ENCODE peak calls at places on chromosomes 6 and 20, in ten cellular contexts. Q, D, N, X, P, T, L, B, H and V are unnamed samples.

GRCh38 chr20:25148982-25149846 is 46.3 kb upstream of the ENTPD6 start:
- DNase-seq in P (no peak), N (no peak), X (no peak), Q (no peak), L (no peak), D (no peak), B (peak), T (no peak), H (no peak), V (no peak)

GRCh38 chr6:108561742-108562502 is 1.2 kb downstream of the FOXO3 start:
- DNase-seq in Q (no peak), P (no peak), B (no peak), T (peak), X (peak), L (peak), H (no peak), N (peak), D (no peak), V (no peak)

GRCh38 chr20:16580127-16580526 is 6.9 kb upstream of the KIF16B start:
- DNase-seq in D (no peak), B (peak), L (no peak), H (no peak), Q (no peak), N (peak), P (no peak), X (no peak), T (no peak), V (no peak)

GRCh38 chr20:45014671-45015415 is 48.5 kb downstream of the STK4 start:
- DNase-seq in B (peak), P (no peak), X (no peak), T (no peak), N (no peak), Q (no peak), H (no peak), D (no peak), L (no peak), V (no peak)

GRCh38 chr6:53579338-53579737 is 34.4 kb upstream of the GCLC start:
- DNase-seq in X (no peak), Q (no peak), N (no peak), P (no peak), H (no peak), L (no peak), T (no peak), B (no peak), D (no peak), V (no peak)

GRCh38 chr6:34035161-34035560 is 110.7 kb downstream of the GRM4 start:
- DNase-seq in D (no peak), P (no peak), X (no peak), T (no peak), Q (no peak), B (no peak), N (no peak), L (no peak), H (no peak), V (no peak)

GRCh38 chr6:154229796-154230195 is 126.8 kb downstream of the IPCEF1 start:
- DNase-seq in X (no peak), H (no peak), B (no peak), L (peak), P (no peak), T (no peak), Q (no peak), N (no peak), D (no peak), V (no peak)

GRCh38 chr20:4978050-4978918 is 23.0 kb downstream of the SLC23A2 start:
- DNase-seq in N (peak), X (no peak), L (no peak), D (no peak), P (no peak), B (no peak), Q (no peak), H (no peak), T (no peak), V (no peak)

GRCh38 chr6:89944826-89945407 is 50.6 kb downstream of the GJA10 start:
- DNase-seq in X (no peak), Q (peak), T (no peak), N (no peak), L (no peak), H (no peak), P (no peak), D (no peak), B (no peak), V (no peak)

GRCh38 chr6:6918216-6918983 is 189.4 kb upstream of the RREB1 start:
- DNase-seq in X (no peak), P (no peak), N (no peak), L (peak), T (no peak), H (no peak), D (no peak), Q (no peak), B (peak), V (peak)

GRCh38 chr6:137894779-137895385 is 27.8 kb downstream of the TNFAIP3 start:
- DNase-seq in N (no peak), L (no peak), P (no peak), Q (no peak), T (no peak), H (no peak), X (no peak), B (peak), D (no peak), V (no peak)

GRCh38 chr6:129539032-129539431 is 170.9 kb downstream of the ARHGAP18 start:
- DNase-seq in P (no peak), L (no peak), T (no peak), Q (no peak), D (no peak), X (no peak), H (no peak), B (no peak), N (no peak), V (no peak)

GRCh38 chr6:19472168-19472567 is 365.0 kb upstream of the ID4 start:
- DNase-seq in Q (no peak), B (peak), T (no peak), P (no peak), X (no peak), L (no peak), H (no peak), D (peak), N (no peak), V (peak)

GRCh38 chr6:101281266-101281665 is 112.2 kb upstream of the GRIK2 start:
- DNase-seq in B (no peak), T (no peak), D (no peak), L (no peak), X (no peak), Q (no peak), P (no peak), H (no peak), N (no peak), V (no peak)

GRCh38 chr20:1847780-1848179 is 47.4 kb upstream of the SIRPA start:
- DNase-seq in N (no peak), H (no peak), D (no peak), B (no peak), L (no peak), P (no peak), X (no peak), Q (no peak), T (no peak), V (no peak)

GRCh38 chr6:38058022-38058421 is 238.5 kb downstream of the ZFAND3 start:
- DNase-seq in P (no peak), N (no peak), L (peak), Q (peak), H (no peak), X (no peak), T (no peak), B (peak), D (peak), V (peak)

GRCh38 chr6:126764696-126765095 is 353.8 kb upstream of the RSPO3 start:
- DNase-seq in T (no peak), Q (no peak), B (no peak), X (no peak), N (no peak), D (no peak), P (no peak), H (no peak), L (no peak), V (no peak)

GRCh38 chr6:28771401-28772267 is 152.2 kb downstream of the TRIM27 start:
- DNase-seq in N (peak), Q (no peak), L (no peak), X (no peak), T (no peak), B (no peak), P (no peak), D (no peak), H (no peak), V (no peak)

GRCh38 chr6:158801655-158802294 is 17.4 kb downstream of the EZR start:
- DNase-seq in H (no peak), B (no peak), X (no peak), L (no peak), Q (no peak), D (no peak), T (peak), N (peak), P (no peak), V (no peak)

GRCh38 chr6:45969883-45970282 is 45.8 kb downstream of the CLIC5 start:
- DNase-seq in T (no peak), Q (no peak), L (no peak), B (no peak), P (no peak), H (no peak), N (no peak), X (no peak), D (no peak), V (no peak)

GRCh38 chr6:45972795-45973503 is 42.7 kb downstream of the CLIC5 start:
- DNase-seq in B (no peak), N (no peak), L (no peak), T (no peak), H (no peak), X (no peak), D (no peak), P (no peak), Q (no peak), V (no peak)

GRCh38 chr6:45970326-45970725 is 45.3 kb downstream of the CLIC5 start:
- DNase-seq in B (no peak), L (no peak), N (no peak), X (no peak), T (peak), Q (no peak), D (no peak), P (no peak), H (no peak), V (no peak)

GRCh38 chr6:45971287-45971686 is 44.4 kb downstream of the CLIC5 start:
- DNase-seq in D (no peak), X (no peak), L (no peak), H (no peak), P (no peak), Q (no peak), N (no peak), T (no peak), B (no peak), V (no peak)

GRCh38 chr6:45974596-45974995 is 41.1 kb downstream of the CLIC5 start:
- DNase-seq in N (no peak), T (no peak), L (no peak), B (no peak), H (no peak), D (no peak), X (no peak), P (no peak), Q (no peak), V (no peak)
- H3K4me3 ChIP-seq in N (no peak), T (no peak), L (no peak), B (no peak), H (no peak), D (no peak), X (no peak), P (no peak), Q (no peak), V (no peak)

DNA sequence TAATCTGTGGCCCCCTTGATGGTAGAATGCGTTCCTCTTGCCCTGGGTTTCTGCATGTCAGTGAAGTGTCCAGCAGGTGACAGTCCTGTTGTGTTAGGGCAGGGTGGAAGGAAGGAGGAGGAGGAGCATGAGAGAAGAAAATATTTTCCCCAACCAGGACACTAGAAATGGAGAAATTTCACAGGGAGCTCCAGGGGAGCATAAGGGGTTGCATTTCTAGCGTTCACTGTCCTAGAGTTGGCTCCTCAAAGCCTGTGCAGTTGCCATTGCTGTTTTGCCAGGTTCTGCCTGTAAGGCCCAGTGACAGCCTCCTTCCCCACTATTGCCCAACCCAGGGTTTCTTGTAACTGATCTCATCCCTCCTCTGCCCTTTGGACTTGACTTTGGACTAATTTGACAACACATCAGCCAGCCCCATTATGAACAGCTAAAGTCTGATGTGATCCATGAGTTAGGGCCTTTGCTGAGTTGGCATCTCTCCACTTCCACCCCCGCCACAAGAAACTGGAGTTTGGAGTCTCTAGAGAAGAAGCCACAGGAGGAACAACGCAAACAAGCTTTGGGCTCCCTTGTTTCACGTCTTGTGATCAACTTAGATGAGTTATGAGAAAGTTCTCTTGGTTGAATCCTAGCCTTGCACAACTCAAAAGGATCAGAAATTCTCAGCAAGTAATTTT is 14.0 kb upstream of the FAM50B start:
- DNase-seq in N (no peak), P (no peak), T (peak), Q (no peak), L (no peak), X (no peak), H (no peak), D (no peak), B (no peak), V (no peak)
- TF ChIP-seq CTCF in N (peak), P (peak), T (no peak), Q (no peak), L (no peak), X (no peak), H (no peak), D (no peak), B (no peak), V (no peak)

GRCh38 chr6:163630991-163631390 is 216.5 kb downstream of the QKI start:
- DNase-seq in X (no peak), L (no peak), H (no peak), P (no peak), D (no peak), Q (no peak), B (no peak), T (no peak), N (no peak), V (no peak)
- H3K4me3 ChIP-seq in X (no peak), L (no peak), H (no peak), P (no peak), D (no peak), Q (no peak), B (no peak), T (no peak), N (no peak), V (no peak)

DNA sequence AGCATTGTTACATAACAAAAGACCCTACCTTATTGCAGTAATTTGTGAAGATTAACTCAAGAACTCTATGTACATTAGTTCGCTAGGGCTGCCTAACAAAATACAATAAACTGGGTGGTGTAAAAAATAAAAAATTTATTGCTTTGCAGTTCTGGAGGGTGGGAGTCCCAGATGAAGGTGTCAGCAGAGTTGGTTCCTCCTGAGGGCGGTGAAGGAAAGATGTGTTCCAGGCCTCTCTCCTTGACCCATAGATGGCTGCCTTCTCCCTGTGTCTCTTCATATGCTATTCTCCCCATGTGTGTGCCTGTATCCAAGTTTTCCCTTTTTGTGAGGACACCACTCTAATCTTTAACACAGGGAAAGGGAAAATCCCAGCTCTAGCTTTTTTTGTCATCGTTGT is 305 bp upstream of the VNN1 start:
- DNase-seq in L (no peak), X (no peak), H (no peak), T (no peak), P (no peak), B (no peak), Q (no peak), N (no peak), D (no peak), V (no peak)
- TF ChIP-seq CTCF in L (no peak), X (no peak), H (no peak), T (no peak), P (no peak), B (no peak), Q (no peak), N (no peak), D (no peak), V (no peak)

DNA sequence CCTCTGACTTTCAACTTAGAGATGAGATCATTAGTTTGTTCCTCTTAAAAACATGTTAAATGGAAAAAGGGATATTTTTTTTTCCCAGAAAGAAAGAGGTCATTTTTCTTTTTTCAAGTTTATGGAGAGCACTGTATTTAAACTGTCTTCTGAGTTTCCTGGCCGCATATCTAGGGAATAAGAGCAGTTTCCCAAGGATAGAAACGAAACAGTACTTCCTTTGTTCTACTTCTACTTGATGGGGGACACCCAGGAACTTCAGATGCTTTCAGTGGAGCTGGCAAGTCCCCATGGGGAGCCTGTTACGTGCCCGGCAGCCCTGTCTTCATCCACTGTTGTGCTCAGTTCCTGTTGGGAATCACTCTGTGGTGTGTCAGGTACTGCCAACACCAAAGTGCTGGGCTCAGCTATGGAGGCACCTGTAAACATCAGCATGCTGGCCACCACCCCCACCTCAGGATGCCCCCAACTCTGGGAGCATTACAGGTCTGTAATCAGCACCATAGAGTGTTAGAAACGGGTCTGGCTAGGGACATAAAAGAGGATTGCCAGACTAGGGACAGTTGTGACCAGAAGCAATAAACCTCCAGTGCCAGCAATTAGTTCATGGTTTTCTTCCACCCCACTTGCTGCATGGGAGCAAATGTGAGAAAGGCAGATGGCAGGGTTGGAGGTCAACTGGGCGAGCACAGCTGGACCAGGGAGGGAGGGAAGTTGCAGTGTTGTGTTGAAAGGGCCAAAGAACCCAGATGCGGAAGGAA is 221.7 kb upstream of the ECI2 start:
- DNase-seq in N (no peak), P (no peak), Q (no peak), D (no peak), H (no peak), X (no peak), L (no peak), B (no peak), T (no peak), V (no peak)
- H3K4me3 ChIP-seq in N (no peak), P (no peak), Q (no peak), D (no peak), H (no peak), X (no peak), L (no peak), B (no peak), T (no peak), V (no peak)

GRCh38 chr6:148526145-148526544 is 183.5 kb downstream of the SASH1 start:
- DNase-seq in D (no peak), N (no peak), B (no peak), P (no peak), T (no peak), H (no peak), X (no peak), L (no peak), Q (no peak), V (no peak)

GRCh38 chr6:148530394-148530923 is 187.8 kb downstream of the SASH1 start:
- DNase-seq in D (peak), H (no peak), T (no peak), L (no peak), Q (peak), P (no peak), N (no peak), B (peak), X (no peak), V (no peak)

GRCh38 chr6:148530976-148531375 is 188.3 kb downstream of the SASH1 start:
- DNase-seq in H (no peak), N (no peak), T (no peak), L (no peak), Q (no peak), X (no peak), D (no peak), P (no peak), B (no peak), V (no peak)

GRCh38 chr6:148529010-148529409 is 186.4 kb downstream of the SASH1 start:
- DNase-seq in L (no peak), P (no peak), T (no peak), N (no peak), Q (no peak), H (no peak), D (no peak), B (no peak), X (no peak), V (no peak)

DNA sequence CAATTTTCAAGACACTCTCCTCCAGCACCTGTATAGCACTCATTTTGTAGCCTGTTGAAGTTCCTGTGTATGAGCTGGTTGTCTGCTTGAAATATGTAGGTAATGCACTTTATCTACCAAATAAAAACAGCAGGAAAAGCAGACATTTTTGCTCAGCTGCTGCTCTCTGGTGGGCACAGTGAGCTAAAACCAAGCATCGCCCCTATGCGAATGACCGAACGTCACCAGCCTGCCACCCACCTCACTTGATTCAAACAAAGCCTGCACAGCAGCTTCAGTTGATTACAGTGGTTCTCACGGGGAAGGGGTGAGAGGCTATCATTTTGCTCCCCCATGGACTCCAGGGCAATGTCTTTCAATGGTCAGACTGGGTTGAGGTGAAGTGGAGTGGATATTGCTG is 185.7 kb downstream of the SASH1 start:
- DNase-seq in X (no peak), P (no peak), B (no peak), Q (no peak), H (no peak), N (peak), L (no peak), T (no peak), D (no peak), V (no peak)
- TF ChIP-seq CTCF in X (no peak), P (peak), B (no peak), Q (no peak), H (no peak), N (peak), L (no peak), T (no peak), D (peak), V (peak)

GRCh38 chr20:63360850-63361497 is at the start of gene CHRNA4:
- DNase-seq in Q (no peak), L (no peak), X (peak), P (no peak), N (peak), T (no peak), D (no peak), H (no peak), B (no peak), V (no peak)
- H3K4me3 ChIP-seq in Q (no peak), L (no peak), X (no peak), P (peak), N (peak), T (no peak), D (no peak), H (peak), B (no peak), V (no peak)

GRCh38 chr20:56693217-56693616 is 64.1 kb downstream of the TFAP2C start:
- DNase-seq in Q (no peak), H (no peak), T (no peak), P (no peak), X (no peak), D (no peak), B (no peak), N (no peak), L (no peak), V (no peak)
- TF ChIP-seq CTCF in Q (no peak), H (no peak), T (no peak), P (no peak), X (no peak), D (no peak), B (no peak), N (no peak), L (no peak), V (no peak)